ENCODE peak calls at places on chromosomes 1 and 21, in five cellular contexts. S is adrenal gland, U is breast epithelium, Z is pancreas, D is cardiac muscle cell. Q is an unnamed sample.

GRCh38 chr1:32811917-32812316 is 5.2 kb downstream of the YARS1 start:
- DNase-seq in S (no peak), U (no peak), Z (no peak), D (no peak), Q (no peak)

GRCh38 chr1:39509360-39510009 is 18.0 kb downstream of the BMP8A start:
- DNase-seq in S (no peak), U (no peak), Z (no peak), D (no peak), Q (no peak)

GRCh38 chr21:41957991-41958766 is 4.4 kb upstream of the C2CD2 start:
- DNase-seq in S (peak), U (peak), Z (peak), D (peak), Q (no peak)

GRCh38 chr21:44551290-44552015 is at the start of gene KRTAP10-2:
- DNase-seq in S (no peak), U (no peak), Z (no peak), D (no peak), Q (no peak)

GRCh38 chr1:214899908-214900470 is 182.5 kb upstream of the KCNK2 start:
- DNase-seq in S (no peak), U (no peak), Z (no peak), D (no peak), Q (no peak)

GRCh38 chr21:22885079-22885478 is 1886.9 kb downstream of the NCAM2 start:
- DNase-seq in S (no peak), U (no peak), Z (no peak), D (no peak), Q (no peak)

GRCh38 chr1:20481643-20482498 is 4.1 kb downstream of the CAMK2N1 start:
- DNase-seq in S (no peak), U (no peak), Z (no peak), D (no peak), Q (no peak)

GRCh38 chr21:46063734-46064680 is 33.9 kb upstream of the COL6A2 start:
- DNase-seq in S (no peak), U (no peak), Z (no peak), D (no peak), Q (peak)

GRCh38 chr1:42784946-42785693 is at the start of gene TMEM269:
- DNase-seq in S (no peak), U (no peak), Z (no peak), D (no peak), Q (no peak)

GRCh38 chr1:33331444-33332356 is 10.8 kb upstream of the A3GALT2 start:
- DNase-seq in S (peak), U (no peak), Z (no peak), D (no peak), Q (no peak)

GRCh38 chr1:209809601-209810000 is 3.7 kb upstream of the IRF6 start:
- DNase-seq in S (no peak), U (no peak), Z (no peak), D (no peak), Q (no peak)

GRCh38 chr1:173342766-173343165 is 134.4 kb upstream of the PRDX6 start:
- DNase-seq in S (no peak), U (no peak), Z (no peak), D (no peak), Q (no peak)

GRCh38 chr21:32241434-32241785 is 37.4 kb downstream of the MIS18A start:
- DNase-seq in S (no peak), U (no peak), Z (no peak), D (no peak), Q (no peak)

GRCh38 chr1:184691719-184692324 is 62.8 kb downstream of the EDEM3 start:
- DNase-seq in S (no peak), U (no peak), Z (peak), D (peak), Q (no peak)

GRCh38 chr1:55741516-55741915 is 526.4 kb upstream of the USP24 start:
- DNase-seq in S (no peak), U (no peak), Z (no peak), D (no peak), Q (no peak)

GRCh38 chr1:33338495-33339211 is 17.8 kb upstream of the A3GALT2 start:
- DNase-seq in S (peak), U (peak), Z (peak), D (peak), Q (peak)

GRCh38 chr1:45620588-45621500 is 3.0 kb downstream of the CCDC17 start:
- DNase-seq in S (no peak), U (no peak), Z (no peak), D (no peak), Q (no peak)

GRCh38 chr1:10109372-10109771 is 76.6 kb downstream of the UBE4B start:
- DNase-seq in S (no peak), U (no peak), Z (no peak), D (no peak), Q (no peak)

GRCh38 chr1:90964444-90965035 is 57.3 kb downstream of the ZNF644 start:
- DNase-seq in S (no peak), U (no peak), Z (no peak), D (peak), Q (no peak)

GRCh38 chr1:160916666-160917065 is 31.7 kb upstream of the ITLN1 start:
- DNase-seq in S (no peak), U (no peak), Z (no peak), D (no peak), Q (no peak)

GRCh38 chr1:64867266-64867665 is 99.1 kb downstream of the JAK1 start:
- DNase-seq in S (no peak), U (no peak), Z (no peak), D (no peak), Q (no peak)

GRCh38 chr1:29679828-29680558 is 443.7 kb downstream of the PTPRU start:
- DNase-seq in S (no peak), U (peak), Z (no peak), D (no peak), Q (peak)

GRCh38 chr1:30844631-30845030 is 63.9 kb downstream of the SDC3 start:
- DNase-seq in S (no peak), U (no peak), Z (no peak), D (no peak), Q (no peak)

GRCh38 chr1:30014031-30014430 is 709.4 kb downstream of the MATN1 start:
- DNase-seq in S (no peak), U (no peak), Z (no peak), D (no peak), Q (no peak)

GRCh38 chr1:115838805-115839705 is 1.9 kb downstream of the NHLH2 start:
- DNase-seq in S (no peak), U (peak), Z (peak), D (peak), Q (no peak)

GRCh38 chr1:109642610-109643009 is 13.3 kb upstream of the GSTM4 start:
- DNase-seq in S (no peak), U (no peak), Z (no peak), D (no peak), Q (no peak)

GRCh38 chr1:77888429-77889239 is at the start of gene NEXN:
- DNase-seq in S (peak), U (peak), Z (peak), D (peak), Q (peak)

GRCh38 chr1:33097137-33097611 is 16.2 kb downstream of the AZIN2 start:
- DNase-seq in S (peak), U (no peak), Z (no peak), D (no peak), Q (no peak)

GRCh38 chr1:200917291-200917817 is 22.7 kb downstream of the INAVA start:
- DNase-seq in S (no peak), U (no peak), Z (no peak), D (peak), Q (no peak)

GRCh38 chr1:53696578-53696977 is 42.4 kb downstream of the GLIS1 start:
- DNase-seq in S (no peak), U (no peak), Z (no peak), D (no peak), Q (no peak)

GRCh38 chr1:7642781-7643180 is 128.3 kb upstream of the VAMP3 start:
- DNase-seq in S (no peak), U (no peak), Z (no peak), D (no peak), Q (no peak)

GRCh38 chr1:184296466-184297243 is 90.2 kb upstream of the C1orf21 start:
- DNase-seq in S (peak), U (peak), Z (peak), D (peak), Q (peak)

GRCh38 chr1:40592107-40592773 is 60.8 kb downstream of the ZNF684 start:
- DNase-seq in S (no peak), U (peak), Z (no peak), D (no peak), Q (no peak)

GRCh38 chr1:28139033-28139712 is 37.3 kb downstream of the PTAFR start:
- DNase-seq in S (no peak), U (no peak), Z (no peak), D (no peak), Q (peak)

GRCh38 chr1:232166942-232167341 is 463.0 kb downstream of the SIPA1L2 start:
- DNase-seq in S (no peak), U (no peak), Z (no peak), D (no peak), Q (no peak)

GRCh38 chr1:40951943-40952743 is 27.4 kb upstream of the CTPS1 start:
- DNase-seq in S (peak), U (peak), Z (peak), D (peak), Q (peak)

GRCh38 chr1:228372183-228373003 is 34.2 kb downstream of the TRIM11 start:
- DNase-seq in S (peak), U (no peak), Z (peak), D (no peak), Q (no peak)

GRCh38 chr21:31929548-31929947 is 56.7 kb downstream of the HUNK start:
- DNase-seq in S (no peak), U (no peak), Z (no peak), D (peak), Q (no peak)

GRCh38 chr1:94693029-94693428 is 127.1 kb upstream of the SLC44A3 start:
- DNase-seq in S (no peak), U (no peak), Z (no peak), D (no peak), Q (no peak)

GRCh38 chr1:112849967-112850641 is 105.9 kb downstream of the SLC16A1 start:
- DNase-seq in S (no peak), U (no peak), Z (no peak), D (no peak), Q (peak)

GRCh38 chr1:112852276-112852675 is 103.7 kb downstream of the SLC16A1 start:
- DNase-seq in S (no peak), U (no peak), Z (no peak), D (no peak), Q (peak)

GRCh38 chr1:112852934-112853333 is 103.1 kb downstream of the SLC16A1 start:
- DNase-seq in S (no peak), U (no peak), Z (no peak), D (no peak), Q (no peak)

GRCh38 chr1:112855152-112855836 is 100.7 kb downstream of the SLC16A1 start:
- DNase-seq in S (no peak), U (no peak), Z (no peak), D (no peak), Q (no peak)

DNA sequence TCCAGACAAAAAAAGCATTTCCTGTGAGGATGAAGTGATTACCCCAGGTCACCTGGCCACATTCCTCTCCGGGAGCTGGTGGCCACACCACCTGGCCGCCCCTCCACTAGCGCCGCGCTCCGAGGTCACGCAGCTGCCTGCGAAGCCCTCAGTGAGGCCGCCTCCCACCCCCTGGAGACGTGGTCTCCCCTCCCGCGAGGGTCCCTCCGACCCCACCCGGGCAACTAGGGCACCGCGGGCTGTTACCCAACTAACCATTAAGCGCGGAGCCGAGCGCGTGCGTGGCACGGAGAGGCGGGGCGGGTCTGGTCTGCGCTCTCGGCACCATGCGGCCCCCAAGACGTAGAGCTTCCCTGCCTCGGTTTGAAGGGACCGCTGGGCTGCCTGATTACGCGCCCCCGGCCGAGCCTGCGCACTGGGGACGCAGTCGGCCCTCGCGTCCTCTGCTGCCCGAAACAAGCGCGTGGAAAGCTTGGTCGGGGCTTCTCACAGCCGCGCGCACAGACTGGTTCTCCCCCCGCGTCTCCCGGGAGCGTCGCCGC is 106.5 kb downstream of the SLC16A1 start:
- DNase-seq in S (no peak), U (no peak), Z (no peak), D (peak), Q (no peak)
- H3K4me3 ChIP-seq in S (peak), U (peak), Z (peak), D (peak), Q (peak)

DNA sequence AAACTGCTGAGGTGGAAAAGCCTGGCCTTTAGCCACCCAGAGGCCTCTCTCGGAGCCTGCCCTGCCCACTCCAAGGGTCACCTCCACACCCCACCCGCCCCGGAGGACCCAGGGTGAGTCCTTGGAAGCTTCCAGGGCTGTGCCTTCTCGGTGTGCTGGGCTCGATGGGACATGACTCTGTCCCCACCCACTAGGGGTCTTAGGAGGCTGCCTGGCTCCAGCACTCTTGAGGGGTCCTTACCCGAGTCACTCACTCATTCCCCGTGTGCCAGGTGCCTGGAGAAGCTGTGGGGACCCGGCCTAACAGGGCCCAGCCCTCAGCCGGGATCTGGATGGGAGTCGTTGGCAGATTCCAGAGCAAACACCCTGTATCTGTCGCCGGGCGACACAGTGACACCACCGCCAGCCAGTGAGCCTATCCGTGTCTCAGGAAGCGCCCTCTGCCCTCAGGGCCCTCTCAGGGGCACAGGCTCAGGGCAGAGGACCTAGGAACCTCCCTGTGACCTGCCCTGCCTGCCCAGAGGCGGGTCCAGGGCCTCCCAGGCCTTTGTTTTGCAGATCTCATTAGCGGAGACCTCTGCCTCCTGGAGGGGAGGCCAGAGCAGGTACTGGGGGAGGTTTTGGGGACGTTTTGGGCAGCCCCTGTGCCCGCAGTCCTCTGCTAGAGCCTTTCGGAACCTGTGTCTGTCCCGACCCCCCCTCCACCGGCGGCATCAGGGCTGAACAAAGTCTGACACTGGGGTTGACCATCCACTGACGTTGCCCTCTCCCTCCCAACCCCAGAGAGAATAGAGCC is 3.1 kb upstream of the PRKCZ start:
- DNase-seq in S (no peak), U (no peak), Z (no peak), D (no peak), Q (no peak)
- H3K4me3 ChIP-seq in S (no peak), U (no peak), Z (no peak), D (no peak), Q (no peak)

GRCh38 chr1:248824301-248824700 is 1.4 kb downstream of the SH3BP5L start:
- DNase-seq in S (no peak), U (no peak), Z (no peak), D (no peak), Q (peak)

GRCh38 chr1:248825573-248825908 is 174 bp downstream of the SH3BP5L start:
- DNase-seq in S (no peak), U (no peak), Z (no peak), D (no peak), Q (no peak)

GRCh38 chr1:248823517-248824001 is 2.2 kb downstream of the SH3BP5L start:
- DNase-seq in S (no peak), U (no peak), Z (peak), D (no peak), Q (no peak)

GRCh38 chr1:248825136-248825535 is 579 bp downstream of the SH3BP5L start:
- DNase-seq in S (no peak), U (no peak), Z (no peak), D (no peak), Q (no peak)

DNA sequence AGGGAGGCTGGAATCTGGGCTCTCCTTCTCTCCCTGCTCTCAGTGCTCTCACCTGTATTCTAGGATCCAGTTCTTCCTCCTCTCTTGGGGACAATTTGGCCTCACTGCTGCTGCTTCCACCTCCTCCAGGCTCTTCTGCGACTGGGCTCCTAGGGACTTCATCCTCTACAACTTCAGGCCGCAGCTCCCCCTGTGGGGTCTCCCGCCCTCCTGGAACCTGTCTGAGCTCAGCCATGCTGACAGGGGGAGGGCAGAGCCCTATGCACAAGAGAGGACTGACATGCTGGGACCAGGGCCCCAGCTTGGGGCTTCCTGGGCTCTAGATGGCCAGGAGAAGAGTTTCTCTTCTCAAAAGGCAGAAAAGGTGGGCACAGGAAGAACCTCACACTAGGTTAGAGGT is 1.0 kb downstream of the SH3BP5L start:
- DNase-seq in S (no peak), U (no peak), Z (peak), D (no peak), Q (peak)
- H3K4me3 ChIP-seq in S (peak), U (peak), Z (peak), D (peak), Q (peak)

GRCh38 chr1:207027221-207027777 is 5.3 kb downstream of the C1orf116 start:
- DNase-seq in S (peak), U (peak), Z (no peak), D (no peak), Q (peak)
- H3K4me3 ChIP-seq in S (no peak), U (peak), Z (no peak), D (no peak), Q (no peak)

GRCh38 chr21:43194303-43195130 is 25.7 kb downstream of the CRYAA start:
- DNase-seq in S (no peak), U (peak), Z (peak), D (no peak), Q (peak)

GRCh38 chr21:43193088-43193650 is 24.4 kb downstream of the CRYAA start:
- DNase-seq in S (no peak), U (no peak), Z (peak), D (no peak), Q (peak)

GRCh38 chr21:43196789-43197188 is 28.0 kb downstream of the CRYAA start:
- DNase-seq in S (no peak), U (peak), Z (peak), D (no peak), Q (peak)

GRCh38 chr21:43193651-43194302 is 25.0 kb downstream of the CRYAA start:
- DNase-seq in S (peak), U (peak), Z (peak), D (no peak), Q (peak)

GRCh38 chr21:43195131-43196021 is 26.6 kb downstream of the CRYAA start:
- DNase-seq in S (peak), U (peak), Z (peak), D (no peak), Q (peak)
- H3K4me3 ChIP-seq in S (no peak), U (no peak), Z (no peak), D (no peak), Q (no peak)

GRCh38 chr1:150281221-150281757 is 1.1 kb upstream of the CIART start:
- DNase-seq in S (peak), U (peak), Z (peak), D (peak), Q (peak)
- H3K4me3 ChIP-seq in S (peak), U (peak), Z (peak), D (peak), Q (peak)

DNA sequence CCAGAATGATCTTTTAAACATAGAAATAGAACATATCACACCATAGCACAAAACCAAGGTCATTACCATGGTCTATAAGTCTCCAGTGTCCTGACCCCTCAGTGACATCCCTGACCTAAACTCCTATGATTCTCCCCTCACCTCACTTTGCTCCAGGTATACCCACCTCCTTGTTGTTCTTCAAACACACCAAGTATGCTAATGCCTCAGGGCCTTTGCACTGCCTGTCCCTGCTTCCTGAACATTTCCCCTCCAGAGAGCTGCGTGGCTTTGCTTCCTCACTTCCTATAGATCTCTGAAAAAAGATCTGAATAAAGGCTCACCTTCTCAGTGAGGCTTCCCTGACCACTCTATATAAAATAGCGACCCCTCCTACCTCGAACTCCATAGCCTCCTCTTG is 1.1 kb downstream of the GOLT1A start:
- DNase-seq in S (no peak), U (no peak), Z (no peak), D (no peak), Q (no peak)
- H3K4me3 ChIP-seq in S (no peak), U (no peak), Z (no peak), D (no peak), Q (no peak)

Q was measured in lower leg skin.